ENCODE peak calls at places on chromosomes 5 and 9, in ten cellular contexts. One of them, this sample, is unnamed.

GRCh38 chr5:109319351-109319750 is 90.4 kb downstream of the PJA2 start:
- DNase-seq in body of pancreas: no peak
- DNase-seq in neural crest cell: no peak
- DNase-seq in EL: no peak
- DNase-seq in M059J: no peak
- DNase-seq in T-helper 1 cell: no peak
- DNase-seq in kidney tubule cell: no peak
- DNase-seq in HTR-8/SVneo: no peak
- DNase-seq in iPS-NIHi11: no peak
- DNase-seq in activated T-helper 1 cell treated with anti-CD3 and anti-CD28 coated beads, Interleukin-2, amount 50 U/mL, for 16 hours: no peak
- DNase-seq in this sample: no peak

GRCh38 chr5:122101636-122102285 is 23.7 kb upstream of the LOX start:
- DNase-seq in neural crest cell: no peak
- DNase-seq in M059J: peak
- DNase-seq in iPS-NIHi11: peak
- DNase-seq in activated T-helper 1 cell treated with anti-CD3 and anti-CD28 coated beads, Interleukin-2, amount 50 U/mL, for 16 hours: no peak
- DNase-seq in T-helper 1 cell: no peak
- DNase-seq in HTR-8/SVneo: peak
- DNase-seq in kidney tubule cell: peak
- DNase-seq in body of pancreas: no peak
- DNase-seq in EL: peak
- DNase-seq in this sample: no peak

GRCh38 chr5:149632311-149633251 is 51.3 kb downstream of the ARHGEF37 start:
- DNase-seq in HTR-8/SVneo: peak
- DNase-seq in activated T-helper 1 cell treated with anti-CD3 and anti-CD28 coated beads, Interleukin-2, amount 50 U/mL, for 16 hours: no peak
- DNase-seq in T-helper 1 cell: no peak
- DNase-seq in neural crest cell: no peak
- DNase-seq in iPS-NIHi11: peak
- DNase-seq in M059J: peak
- DNase-seq in kidney tubule cell: peak
- DNase-seq in EL: peak
- DNase-seq in body of pancreas: no peak
- DNase-seq in this sample: no peak

GRCh38 chr9:111016046-111017026 is 21.9 kb downstream of the LPAR1 start:
- DNase-seq in neural crest cell: no peak
- DNase-seq in T-helper 1 cell: no peak
- DNase-seq in M059J: no peak
- DNase-seq in EL: peak
- DNase-seq in body of pancreas: no peak
- DNase-seq in HTR-8/SVneo: no peak
- DNase-seq in activated T-helper 1 cell treated with anti-CD3 and anti-CD28 coated beads, Interleukin-2, amount 50 U/mL, for 16 hours: no peak
- DNase-seq in kidney tubule cell: no peak
- DNase-seq in iPS-NIHi11: no peak
- DNase-seq in this sample: no peak

GRCh38 chr5:72692273-72692672 is 124.2 kb upstream of the TNPO1 start:
- DNase-seq in HTR-8/SVneo: no peak
- DNase-seq in neural crest cell: no peak
- DNase-seq in T-helper 1 cell: no peak
- DNase-seq in kidney tubule cell: no peak
- DNase-seq in activated T-helper 1 cell treated with anti-CD3 and anti-CD28 coated beads, Interleukin-2, amount 50 U/mL, for 16 hours: no peak
- DNase-seq in iPS-NIHi11: no peak
- DNase-seq in M059J: peak
- DNase-seq in body of pancreas: no peak
- DNase-seq in EL: no peak
- DNase-seq in this sample: no peak

GRCh38 chr5:150356575-150357284 is 767 bp upstream of the TCOF1 start:
- DNase-seq in EL: no peak
- DNase-seq in neural crest cell: no peak
- DNase-seq in activated T-helper 1 cell treated with anti-CD3 and anti-CD28 coated beads, Interleukin-2, amount 50 U/mL, for 16 hours: no peak
- DNase-seq in iPS-NIHi11: no peak
- DNase-seq in body of pancreas: no peak
- DNase-seq in HTR-8/SVneo: no peak
- DNase-seq in T-helper 1 cell: no peak
- DNase-seq in kidney tubule cell: peak
- DNase-seq in M059J: no peak
- DNase-seq in this sample: no peak

GRCh38 chr5:178298283-178298807 is 65.7 kb upstream of the PHYKPL start:
- DNase-seq in kidney tubule cell: no peak
- DNase-seq in M059J: no peak
- DNase-seq in body of pancreas: no peak
- DNase-seq in HTR-8/SVneo: no peak
- DNase-seq in iPS-NIHi11: no peak
- DNase-seq in T-helper 1 cell: no peak
- DNase-seq in EL: no peak
- DNase-seq in neural crest cell: no peak
- DNase-seq in activated T-helper 1 cell treated with anti-CD3 and anti-CD28 coated beads, Interleukin-2, amount 50 U/mL, for 16 hours: no peak
- DNase-seq in this sample: no peak

GRCh38 chr9:130936285-130937117 is 2.5 kb downstream of the FIBCD1 start:
- DNase-seq in HTR-8/SVneo: peak
- DNase-seq in body of pancreas: no peak
- DNase-seq in neural crest cell: peak
- DNase-seq in iPS-NIHi11: peak
- DNase-seq in EL: peak
- DNase-seq in T-helper 1 cell: no peak
- DNase-seq in activated T-helper 1 cell treated with anti-CD3 and anti-CD28 coated beads, Interleukin-2, amount 50 U/mL, for 16 hours: no peak
- DNase-seq in M059J: peak
- DNase-seq in kidney tubule cell: peak
- DNase-seq in this sample: no peak

GRCh38 chr5:66554211-66554610 is 42.0 kb upstream of the MAST4 start:
- DNase-seq in T-helper 1 cell: no peak
- DNase-seq in body of pancreas: no peak
- DNase-seq in iPS-NIHi11: no peak
- DNase-seq in HTR-8/SVneo: peak
- DNase-seq in EL: peak
- DNase-seq in kidney tubule cell: peak
- DNase-seq in neural crest cell: no peak
- DNase-seq in activated T-helper 1 cell treated with anti-CD3 and anti-CD28 coated beads, Interleukin-2, amount 50 U/mL, for 16 hours: no peak
- DNase-seq in M059J: peak
- DNase-seq in this sample: no peak

GRCh38 chr5:72412283-72413055 is 92.3 kb downstream of the PTCD2 start:
- DNase-seq in iPS-NIHi11: no peak
- DNase-seq in neural crest cell: no peak
- DNase-seq in EL: peak
- DNase-seq in kidney tubule cell: peak
- DNase-seq in HTR-8/SVneo: peak
- DNase-seq in activated T-helper 1 cell treated with anti-CD3 and anti-CD28 coated beads, Interleukin-2, amount 50 U/mL, for 16 hours: no peak
- DNase-seq in T-helper 1 cell: no peak
- DNase-seq in body of pancreas: no peak
- DNase-seq in M059J: peak
- DNase-seq in this sample: no peak